ENCODE peak calls at places on chromosomes 11 and 22, in seven cellular contexts. O, N, E, D, C, P and U are unnamed samples.

GRCh38 chr11:119363874-119364590 is 17.5 kb downstream of the USP2 start:
- DNase-seq in P (peak; percentile 29), D (peak; percentile 79), E (peak; percentile 32), C (no peak), O (peak; percentile 82), N (peak; percentile 32), U (peak; percentile 90)

GRCh38 chr11:115677190-115677589 is 173.0 kb upstream of the CADM1 start:
- DNase-seq in D (no peak), C (no peak), E (no peak), N (no peak), O (no peak), P (no peak), U (no peak)

GRCh38 chr11:27863637-27864036 is 163.4 kb upstream of the BDNF start:
- DNase-seq in C (no peak), N (no peak), E (no peak), O (no peak), P (no peak), D (no peak), U (no peak)

GRCh38 chr22:29871684-29872083 is 11.3 kb upstream of the MTMR3 start:
- DNase-seq in E (no peak), N (no peak), P (no peak), C (no peak), D (no peak), O (no peak), U (no peak)

GRCh38 chr11:117607449-117607848 is 189.6 kb downstream of the DSCAML1 start:
- DNase-seq in O (no peak), C (no peak), P (no peak), E (no peak), N (no peak), D (no peak), U (no peak)

GRCh38 chr22:49733631-49734030 is 94.0 kb downstream of the BRD1 start:
- DNase-seq in D (no peak), E (no peak), P (no peak), N (no peak), O (no peak), C (no peak), U (no peak)

GRCh38 chr11:119427279-119427678 is 4.3 kb upstream of the THY1 start:
- DNase-seq in O (no peak), E (no peak), C (peak; percentile 49), N (peak; percentile 29), P (no peak), D (no peak), U (no peak)

GRCh38 chr22:35521358-35522264 is 19.0 kb upstream of the RASD2 start:
- DNase-seq in E (no peak), D (no peak), C (no peak), P (no peak), O (no peak), N (no peak), U (no peak)

GRCh38 chr22:30223303-30223702 is 23.3 kb downstream of the LIF start:
- DNase-seq in C (no peak), P (no peak), O (no peak), N (no peak), D (no peak), E (no peak), U (no peak)

GRCh38 chr11:68704887-68705286 is 20.5 kb downstream of the GAL start:
- DNase-seq in D (no peak), C (no peak), E (no peak), N (no peak), O (no peak), P (no peak), U (no peak)

GRCh38 chr11:11849127-11849746 is 7.5 kb downstream of the USP47 start:
- DNase-seq in D (no peak), P (peak; percentile 77), O (peak; percentile 38), E (peak; percentile 83), C (peak; percentile 72), N (peak; percentile 83), U (peak; percentile 34)

GRCh38 chr11:30346068-30346688 is 23.3 kb downstream of the ARL14EP start:
- DNase-seq in C (peak; percentile 25), P (peak; percentile 10), D (no peak), O (peak; percentile 24), E (peak; percentile 70), N (peak; percentile 73), U (peak; percentile 27)

GRCh38 chr11:64290352-64290751 is 750 bp upstream of the KCNK4 start:
- DNase-seq in E (no peak), C (no peak), O (no peak), P (no peak), N (no peak), D (no peak), U (no peak)

GRCh38 chr11:120952503-120953229 is 71.2 kb upstream of the TBCEL start:
- DNase-seq in D (peak; percentile 82), C (peak; percentile 69), P (peak; percentile 61), N (peak; percentile 77), E (peak; percentile 78), O (peak; percentile 80), U (peak; percentile 82)

GRCh38 chr22:46108564-46109473 is 41.5 kb upstream of the PPARA start:
- DNase-seq in N (peak; percentile 31), E (peak; percentile 18), P (peak; percentile 44), D (no peak), O (no peak), C (no peak), U (no peak)
- TF ChIP-seq CTCF in N (no peak), E (no peak), P (peak; percentile 16), D (no peak), O (no peak), C (no peak), U (no peak)

DNA sequence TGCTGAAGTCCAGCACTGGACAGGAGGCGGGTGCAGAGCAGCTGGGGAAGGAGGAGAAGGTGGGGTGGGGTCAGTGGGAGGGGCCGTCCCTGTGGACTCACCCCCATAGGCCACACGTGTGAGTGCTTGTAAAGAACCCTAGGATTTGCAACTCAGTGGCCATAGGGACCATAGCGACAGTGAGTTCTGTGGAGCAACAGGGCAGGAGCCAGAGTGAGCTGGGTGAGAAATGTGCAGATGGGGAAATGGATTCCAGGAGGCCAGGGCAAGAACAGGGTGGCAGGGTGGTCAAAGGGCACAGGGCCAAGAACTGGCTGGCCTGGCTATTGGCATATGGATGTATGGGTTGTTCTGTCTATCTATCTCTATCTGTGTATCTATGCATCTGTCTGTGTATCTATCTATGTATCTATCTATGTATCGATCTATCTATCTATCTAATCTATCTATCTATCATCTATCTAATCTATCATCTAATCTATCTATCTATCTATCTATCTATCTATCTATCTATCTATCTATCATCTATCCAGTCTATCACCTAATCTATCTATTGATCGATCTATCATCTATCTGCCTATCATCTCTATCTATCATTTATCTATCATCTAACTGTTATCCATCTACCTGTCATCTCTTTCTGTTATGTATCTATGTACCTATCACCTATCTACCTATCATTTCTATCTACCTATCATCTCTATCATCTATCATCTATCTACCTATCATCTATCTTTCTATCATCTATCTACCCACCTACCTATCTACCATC is 889.0 kb downstream of the TBC1D22A start:
- DNase-seq in E (no peak), P (no peak), C (no peak), N (no peak), O (no peak), D (no peak), U (no peak)
- TF ChIP-seq CTCF in E (no peak), P (no peak), C (no peak), N (no peak), O (no peak), D (no peak), U (no peak)

DNA sequence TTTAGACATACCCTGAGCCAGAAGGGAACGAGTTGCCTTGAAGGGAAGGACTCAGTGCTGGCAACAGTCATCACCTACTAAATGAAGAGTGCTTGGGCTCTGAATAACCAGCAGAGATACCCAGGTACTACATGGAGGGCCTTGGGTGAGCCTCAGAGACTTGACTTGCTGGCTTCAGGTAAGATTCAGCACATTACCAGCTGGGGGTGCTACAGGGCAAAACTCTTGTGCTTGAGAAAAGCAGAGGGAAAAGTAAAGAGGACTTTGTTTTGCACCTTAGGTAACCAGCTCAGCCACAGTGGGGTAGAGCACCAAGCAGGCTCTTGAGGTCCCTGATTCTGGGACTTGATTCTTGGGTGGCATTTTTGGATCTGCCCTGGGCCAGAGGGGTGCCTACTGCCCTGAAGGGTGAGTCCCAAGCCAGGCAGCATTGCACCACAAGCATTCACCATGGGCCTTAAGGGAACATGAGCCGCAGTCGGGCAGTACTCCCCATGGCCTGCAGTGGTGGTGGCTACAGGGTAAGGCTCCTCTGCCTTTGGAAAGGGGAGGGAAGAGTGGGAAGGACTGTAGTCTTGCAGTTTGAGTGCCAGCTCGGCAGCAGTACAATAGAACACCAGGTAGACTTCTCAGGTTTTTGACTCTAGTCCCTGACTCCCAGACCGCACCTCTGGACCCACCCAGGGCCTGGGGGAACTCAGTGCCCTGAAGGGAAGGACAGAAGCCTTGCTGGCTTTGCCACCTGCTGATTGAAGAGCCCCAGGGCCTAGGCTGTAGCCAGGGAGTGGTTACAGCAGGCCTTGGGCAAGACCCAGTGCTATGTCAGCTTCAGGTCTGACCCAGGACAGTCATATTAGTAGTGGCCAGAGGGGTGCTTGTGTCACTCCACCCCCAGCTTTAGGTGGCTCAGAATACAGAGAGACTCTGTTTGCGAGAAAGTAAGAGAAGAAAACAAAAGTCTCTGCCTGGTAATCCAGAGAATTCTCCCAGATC is 22.7 kb upstream of the PLEKHA7 start:
- DNase-seq in C (peak; percentile 25), D (no peak), N (no peak), O (no peak), E (peak; percentile 28), P (peak; percentile 51), U (no peak)
- TF ChIP-seq CTCF in C (no peak), D (no peak), N (no peak), O (peak; percentile 18), E (peak; percentile 16), P (peak; percentile 36), U (no peak)

GRCh38 chr11:134044514-134045284 is 24.2 kb upstream of the JAM3 start:
- DNase-seq in O (no peak), D (peak; percentile 39), N (no peak), E (no peak), C (no peak), P (no peak), U (no peak)

GRCh38 chr11:134046681-134047449 is 22.0 kb upstream of the JAM3 start:
- DNase-seq in P (no peak), O (no peak), D (peak; percentile 45), C (no peak), N (no peak), E (no peak), U (no peak)

GRCh38 chr11:134048028-134048427 is 20.8 kb upstream of the JAM3 start:
- DNase-seq in O (no peak), E (no peak), C (no peak), N (no peak), D (peak; percentile 4), P (no peak), U (no peak)

GRCh38 chr11:134047586-134047999 is 21.3 kb upstream of the JAM3 start:
- DNase-seq in O (no peak), C (no peak), N (peak; percentile 93), P (no peak), E (no peak), D (peak; percentile 66), U (no peak)

DNA sequence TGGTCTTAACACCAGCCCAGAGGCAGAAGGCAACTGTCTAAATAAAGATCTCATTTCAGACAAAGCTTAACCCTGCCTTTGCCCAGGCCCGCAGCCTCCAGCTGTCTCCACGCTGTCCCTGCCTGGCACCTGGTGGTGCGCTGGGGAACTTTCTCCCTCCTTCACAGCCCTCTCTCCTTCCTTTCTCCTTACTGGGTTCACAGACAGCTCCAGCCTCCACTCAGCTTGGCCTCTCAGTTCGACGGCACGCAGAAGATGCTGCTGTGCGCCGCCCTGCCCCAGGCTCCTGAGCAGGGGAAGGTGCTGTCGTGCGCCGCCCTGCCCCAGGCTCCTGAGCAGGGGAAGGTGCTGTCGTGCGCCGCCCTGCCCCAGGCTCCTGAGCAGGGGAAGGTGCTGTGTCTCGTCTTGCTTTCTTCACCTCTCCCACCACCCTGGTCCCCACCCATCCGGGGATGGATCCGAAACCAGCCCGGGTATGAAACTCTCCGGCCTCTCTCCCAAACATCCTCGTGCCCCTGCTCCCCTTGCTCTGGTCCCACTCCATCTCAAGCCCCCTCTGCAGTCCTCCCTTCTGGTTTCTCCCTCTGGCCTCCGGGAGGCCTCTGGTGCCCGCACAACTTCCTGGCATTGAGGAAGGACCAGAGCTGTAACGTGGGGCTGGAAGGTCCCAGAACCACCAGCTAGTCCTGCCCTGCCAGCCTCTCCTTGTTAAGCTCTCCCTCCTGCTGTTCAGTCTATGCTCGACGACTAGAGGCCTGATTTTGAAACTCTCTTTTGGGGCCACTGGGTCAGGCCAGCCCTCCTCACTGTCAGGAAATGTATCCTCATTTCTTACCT is 22.9 kb upstream of the JAM3 start:
- DNase-seq in E (no peak), C (no peak), P (peak; percentile 15), O (no peak), D (peak; percentile 53), N (no peak), U (no peak)
- TF ChIP-seq CTCF in E (peak; percentile 14), C (no peak), P (no peak), O (peak; percentile 6), D (peak; percentile 24), N (peak; percentile 18), U (no peak)